ENCODE peak calls at places on chromosomes 6 and 20, in seven cellular contexts. E is IMR-90, R is body of pancreas, K is A549, U is lower leg skin, M is suprapubic skin, V is endothelial cell of umbilical vein. P is an unnamed sample.

GRCh38 chr20:62571667-62572344 is 70.5 kb upstream of the SLCO4A1 start:
- DNase-seq in E (no peak), R (no peak), K (peak), U (no peak), M (no peak), V (no peak), P (no peak)

GRCh38 chr6:83615025-83615999 is 93.6 kb downstream of the SNAP91 start:
- DNase-seq in E (peak), R (no peak), K (peak), U (no peak), M (no peak), V (peak), P (peak)

GRCh38 chr6:31657406-31658157 is 1.9 kb downstream of the APOM start:
- DNase-seq in E (no peak), R (no peak), K (no peak), U (no peak), M (no peak), V (no peak), P (no peak)

GRCh38 chr6:33124525-33124901 is 48.7 kb downstream of the HLA-DPB1 start:
- DNase-seq in E (no peak), R (no peak), K (no peak), U (no peak), M (no peak), V (no peak), P (no peak)

GRCh38 chr6:161133973-161134372 is 139.9 kb downstream of the AGPAT4 start:
- DNase-seq in E (no peak), R (no peak), K (no peak), U (no peak), M (no peak), V (no peak), P (no peak)

GRCh38 chr6:18586133-18586532 is 199.0 kb downstream of the RNF144B start:
- DNase-seq in E (no peak), R (no peak), K (no peak), U (no peak), M (no peak), V (no peak), P (no peak)

GRCh38 chr20:63177134-63177784 is 38.7 kb downstream of the YTHDF1 start:
- DNase-seq in E (no peak), R (no peak), K (peak), U (no peak), M (no peak), V (no peak), P (no peak)

GRCh38 chr20:51456511-51457280 is 85.8 kb downstream of the NFATC2 start:
- DNase-seq in E (peak), R (peak), K (peak), U (peak), M (peak), V (peak), P (peak)

GRCh38 chr6:18166314-18167007 is 11.2 kb downstream of the KDM1B start:
- DNase-seq in E (peak), R (no peak), K (no peak), U (no peak), M (no peak), V (no peak), P (no peak)

GRCh38 chr20:60718743-60719142 is 533.3 kb upstream of the CDH4 start:
- DNase-seq in E (no peak), R (no peak), K (no peak), U (no peak), M (no peak), V (no peak), P (no peak)

GRCh38 chr6:5497896-5498578 is 236.7 kb downstream of the FARS2 start:
- DNase-seq in E (peak), R (no peak), K (no peak), U (no peak), M (no peak), V (peak), P (peak)

GRCh38 chr6:38095054-38095453 is 275.5 kb downstream of the ZFAND3 start:
- DNase-seq in E (peak), R (no peak), K (no peak), U (no peak), M (no peak), V (no peak), P (peak)

GRCh38 chr6:99617131-99617530 is 10.5 kb downstream of the PRDM13 start:
- DNase-seq in E (no peak), R (no peak), K (no peak), U (no peak), M (no peak), V (no peak), P (no peak)

DNA sequence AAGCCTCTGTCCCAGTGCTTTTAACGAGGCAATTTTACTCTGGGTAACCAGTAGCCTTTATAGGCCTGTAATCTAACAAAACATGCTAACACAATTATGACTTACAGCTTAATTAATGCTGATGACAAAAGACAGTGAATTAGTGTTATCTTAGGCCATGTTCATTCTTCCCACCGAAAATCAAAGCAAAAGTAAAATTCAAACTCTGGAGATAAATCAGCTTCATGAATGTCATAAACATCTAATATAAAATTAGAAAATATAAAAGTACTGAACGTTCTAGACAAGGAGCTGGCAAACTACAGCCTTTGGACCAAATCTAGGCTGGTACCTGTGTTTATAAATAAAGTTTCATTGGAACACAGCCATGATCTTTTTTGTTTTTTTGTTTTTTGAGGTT is 18.6 kb upstream of the COL21A1 start:
- DNase-seq in E (no peak), R (no peak), K (no peak), U (no peak), M (no peak), V (no peak), P (no peak)
- TF ChIP-seq POLR2A in E (no peak), R (no peak), K (no peak), U (no peak), M (no peak), V (no peak), P (no peak)

DNA sequence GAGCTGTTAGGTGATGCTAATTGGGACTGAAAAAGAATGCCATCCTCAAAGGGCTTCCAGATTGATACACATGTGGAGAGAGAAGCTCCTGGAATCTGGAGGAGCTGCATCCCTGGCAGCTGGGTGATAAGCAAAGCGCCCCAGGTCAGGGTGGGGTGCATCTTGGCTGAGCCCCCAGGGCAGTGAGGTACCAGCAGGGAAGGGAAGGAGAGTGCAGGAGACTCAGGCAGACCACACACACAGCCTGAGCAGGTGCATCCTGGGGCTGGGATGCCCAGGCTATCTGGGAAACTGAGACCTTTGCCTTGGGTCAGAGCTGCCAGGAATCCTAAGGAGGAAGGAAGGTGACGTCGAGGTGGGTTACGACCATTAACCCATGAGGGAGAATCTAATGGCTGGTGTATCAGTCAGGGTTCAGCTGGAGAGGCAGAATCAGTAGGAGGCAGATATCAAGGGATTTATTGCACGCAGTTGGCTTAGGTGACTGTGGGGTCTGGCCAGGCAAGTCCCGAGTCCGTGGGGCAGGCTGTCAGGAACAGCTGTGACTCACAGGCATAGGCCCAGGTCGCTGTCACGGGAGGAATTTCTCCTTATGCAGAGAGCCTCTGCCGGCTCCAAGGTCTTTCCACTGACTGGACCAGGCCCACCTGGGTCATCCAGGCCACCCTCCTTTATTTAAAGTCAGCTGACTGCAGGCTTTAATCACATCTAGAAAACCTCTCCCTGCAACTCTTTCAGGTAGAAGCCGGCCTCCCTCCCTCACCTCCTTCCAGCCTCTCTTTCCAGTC is 261.1 kb downstream of the BMP7 start:
- DNase-seq in E (no peak), R (no peak), K (no peak), U (no peak), M (no peak), V (no peak), P (no peak)
- TF ChIP-seq POLR2A in E (no peak), R (no peak), K (no peak), U (no peak), M (no peak), V (no peak), P (no peak)

DNA sequence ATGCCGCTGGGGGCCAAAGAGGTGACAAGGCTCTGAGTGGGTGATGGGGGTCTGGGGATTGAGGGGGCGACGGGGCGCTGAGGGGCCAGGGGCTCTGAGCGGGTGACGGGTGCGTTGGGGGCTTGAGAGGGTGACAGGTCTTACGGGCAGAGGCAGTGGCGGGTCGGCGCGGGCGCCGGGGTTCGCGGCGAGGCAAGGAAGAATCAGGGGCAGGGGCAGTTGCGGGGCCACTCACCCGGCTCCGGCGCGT is 146 bp downstream of the ZNFX1 start:
- DNase-seq in E (no peak), R (no peak), K (no peak), U (no peak), M (no peak), V (no peak), P (no peak)
- TF ChIP-seq POLR2A in E (no peak), R (peak), K (no peak), U (no peak), M (no peak), V (no peak), P (peak)

GRCh38 chr6:19838442-19839236 is 1.5 kb downstream of the ID4 start:
- DNase-seq in E (peak), R (peak), K (peak), U (peak), M (peak), V (no peak), P (no peak)

GRCh38 chr6:19842030-19842429 is 4.9 kb downstream of the ID4 start:
- DNase-seq in E (no peak), R (no peak), K (no peak), U (no peak), M (no peak), V (no peak), P (no peak)

GRCh38 chr6:19839237-19839546 is 2.0 kb downstream of the ID4 start:
- DNase-seq in E (peak), R (no peak), K (no peak), U (no peak), M (no peak), V (no peak), P (no peak)

GRCh38 chr6:19839788-19840187 is 2.6 kb downstream of the ID4 start:
- DNase-seq in E (no peak), R (no peak), K (no peak), U (no peak), M (no peak), V (no peak), P (no peak)

GRCh38 chr6:19841181-19841580 is 4.0 kb downstream of the ID4 start:
- DNase-seq in E (no peak), R (no peak), K (no peak), U (no peak), M (no peak), V (no peak), P (no peak)
- TF ChIP-seq POLR2A in E (no peak), R (no peak), K (no peak), U (no peak), M (no peak), V (no peak), P (no peak)

DNA sequence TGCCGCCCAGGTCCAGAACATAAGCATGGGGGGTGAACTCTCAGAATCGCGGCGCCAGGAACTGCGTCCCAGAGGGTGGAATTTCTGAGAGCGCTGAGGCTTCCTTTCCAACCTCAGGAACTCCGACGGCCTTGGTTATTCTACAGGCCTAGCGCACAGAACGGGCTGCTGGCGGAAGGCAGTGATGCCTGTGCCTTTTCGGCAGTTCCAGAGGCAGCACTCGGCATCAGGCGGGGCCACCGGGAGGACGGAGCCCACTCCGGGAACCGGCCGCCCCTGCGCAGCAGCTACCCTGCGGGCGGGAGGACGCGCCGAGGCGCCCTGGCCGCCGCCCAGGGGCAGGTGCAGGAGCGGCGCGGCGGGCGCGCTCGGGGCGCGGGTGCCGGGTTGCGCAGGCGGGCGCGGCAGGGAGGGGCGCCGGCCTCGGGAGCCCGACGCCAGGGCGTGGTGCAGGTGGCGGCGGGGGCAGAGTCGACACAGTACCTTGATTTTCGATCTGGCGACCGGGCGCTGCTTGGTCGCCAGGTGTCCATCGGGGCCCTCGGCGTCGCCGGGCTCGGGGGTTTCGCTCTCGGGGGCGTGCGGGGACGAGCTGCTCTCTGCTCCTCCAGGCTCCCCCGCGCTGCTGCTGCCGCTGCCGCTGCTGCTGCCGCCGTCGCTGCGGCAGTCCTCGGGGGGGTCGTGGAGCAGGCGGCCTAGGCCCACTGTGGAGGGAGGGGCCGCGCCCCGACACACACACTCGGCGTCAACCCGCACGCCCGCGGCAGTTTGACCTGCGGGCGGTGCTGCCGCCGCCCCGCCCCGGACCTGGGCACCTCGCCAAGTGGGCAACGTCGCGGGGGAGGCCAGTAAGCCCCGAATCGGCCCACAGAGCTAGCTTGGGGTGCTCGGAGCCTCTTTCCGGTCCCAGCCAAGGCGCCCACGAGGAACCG is 1.3 kb downstream of the OVOL2 start:
- DNase-seq in E (no peak), R (peak), K (peak), U (no peak), M (no peak), V (no peak), P (no peak)
- TF ChIP-seq POLR2A in E (no peak), R (no peak), K (no peak), U (no peak), M (no peak), V (no peak), P (no peak)

DNA sequence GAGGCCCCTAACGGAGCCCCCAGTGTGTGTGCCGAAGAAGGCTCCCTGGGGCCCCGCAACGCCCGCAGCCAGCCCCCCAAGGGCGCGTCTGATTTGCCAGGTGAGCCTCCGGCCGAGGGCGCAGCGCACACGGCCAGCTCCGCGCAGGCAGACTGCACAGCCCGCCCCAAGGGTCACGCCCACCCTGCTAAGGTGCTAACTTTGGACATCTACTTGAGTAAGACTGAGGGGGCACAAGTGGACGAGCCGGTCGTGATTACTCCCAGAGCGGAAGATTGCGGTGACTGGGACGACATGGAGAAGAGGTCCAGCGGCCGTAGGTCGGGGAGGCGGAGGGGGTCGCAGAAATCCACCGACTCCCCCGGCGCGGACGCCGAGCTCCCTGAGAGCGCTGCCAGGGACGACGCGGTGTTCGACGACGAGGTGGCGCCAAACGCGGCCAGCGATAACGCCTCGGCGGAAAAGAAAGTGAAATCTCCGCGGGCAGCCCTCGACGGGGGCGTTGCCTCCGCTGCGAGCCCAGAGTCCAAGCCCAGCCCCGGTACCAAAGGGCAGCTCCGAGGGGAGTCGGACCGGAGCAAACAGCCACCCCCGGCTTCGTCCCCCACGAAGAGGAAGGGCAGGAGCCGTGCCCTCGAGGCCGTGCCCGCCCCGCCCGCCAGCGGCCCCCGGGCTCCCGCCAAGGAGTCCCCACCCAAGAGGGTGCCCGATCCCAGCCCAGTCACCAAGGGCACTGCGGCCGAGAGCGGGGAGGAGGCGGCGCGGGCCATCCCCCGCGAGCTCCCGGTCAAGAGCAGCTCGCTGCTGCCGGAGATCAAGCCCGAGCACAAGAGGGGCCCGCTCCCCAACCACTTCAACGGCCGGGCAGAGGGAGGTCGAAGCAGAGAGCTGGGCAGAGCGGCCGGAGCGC is 117.0 kb downstream of the RTN4IP1 start:
- DNase-seq in E (no peak), R (peak), K (peak), U (peak), M (peak), V (peak), P (no peak)
- TF ChIP-seq POLR2A in E (no peak), R (peak), K (no peak), U (no peak), M (no peak), V (no peak), P (peak)